ENCODE peak calls at places on chromosomes 12 and 14, in four cellular contexts. One of them, this sample, is unnamed. For H3K27me3, the result is how much of the 10 kb centered on the place peaks cover.

GRCh38 chr12:109759076-109759420 is 45.4 kb downstream of the FAM222A start:
- DNase-seq in naive thymus-derived CD4-positive, alpha-beta T cell: no peak
- DNase-seq in neural progenitor cell: no peak
- DNase-seq in dorsolateral prefrontal cortex: no peak
- DNase-seq in this sample: no peak

GRCh38 chr14:22391908-22392307 is 197.1 kb downstream of the DAD1 start:
- DNase-seq in dorsolateral prefrontal cortex: peak
- DNase-seq in naive thymus-derived CD4-positive, alpha-beta T cell: no peak
- DNase-seq in neural progenitor cell: peak
- DNase-seq in this sample: peak

GRCh38 chr14:75985618-75986438 is at the start of gene IFT43:
- DNase-seq in dorsolateral prefrontal cortex: peak
- DNase-seq in neural progenitor cell: peak
- DNase-seq in naive thymus-derived CD4-positive, alpha-beta T cell: peak
- DNase-seq in this sample: peak

GRCh38 chr14:96056509-96057422 is 17.6 kb downstream of the C14orf132 start:
- DNase-seq in neural progenitor cell: peak
- DNase-seq in naive thymus-derived CD4-positive, alpha-beta T cell: no peak
- DNase-seq in dorsolateral prefrontal cortex: no peak
- DNase-seq in this sample: no peak

GRCh38 chr14:36915089-36915488 is 253.4 kb downstream of the PAX9 start:
- DNase-seq in naive thymus-derived CD4-positive, alpha-beta T cell: no peak
- DNase-seq in neural progenitor cell: no peak
- DNase-seq in dorsolateral prefrontal cortex: no peak
- DNase-seq in this sample: no peak

GRCh38 chr14:92892589-92892988 is 30.4 kb upstream of the CHGA start:
- DNase-seq in neural progenitor cell: no peak
- DNase-seq in dorsolateral prefrontal cortex: no peak
- DNase-seq in naive thymus-derived CD4-positive, alpha-beta T cell: no peak
- DNase-seq in this sample: no peak

GRCh38 chr14:92926931-92927330 is 4.0 kb downstream of the CHGA start:
- DNase-seq in naive thymus-derived CD4-positive, alpha-beta T cell: no peak
- DNase-seq in dorsolateral prefrontal cortex: no peak
- DNase-seq in neural progenitor cell: no peak
- DNase-seq in this sample: no peak

GRCh38 chr12:123150273-123150803 is 552 bp downstream of the PITPNM2 start:
- DNase-seq in neural progenitor cell: peak
- DNase-seq in naive thymus-derived CD4-positive, alpha-beta T cell: no peak
- DNase-seq in dorsolateral prefrontal cortex: no peak
- DNase-seq in this sample: no peak

GRCh38 chr12:57603758-57604453 is 718 bp upstream of the DTX3 start:
- DNase-seq in dorsolateral prefrontal cortex: peak
- DNase-seq in neural progenitor cell: no peak
- DNase-seq in naive thymus-derived CD4-positive, alpha-beta T cell: no peak
- DNase-seq in this sample: no peak

GRCh38 chr14:98189077-98189476 is 1082.9 kb downstream of the BCL11B start:
- DNase-seq in neural progenitor cell: no peak
- DNase-seq in dorsolateral prefrontal cortex: no peak
- DNase-seq in naive thymus-derived CD4-positive, alpha-beta T cell: no peak
- DNase-seq in this sample: no peak

GRCh38 chr14:32606297-32606696 is 277.2 kb downstream of the AKAP6 start:
- DNase-seq in naive thymus-derived CD4-positive, alpha-beta T cell: no peak
- DNase-seq in neural progenitor cell: no peak
- DNase-seq in dorsolateral prefrontal cortex: no peak
- DNase-seq in this sample: no peak

GRCh38 chr14:71380271-71380670 is 473.0 kb downstream of the PCNX1 start:
- DNase-seq in neural progenitor cell: no peak
- DNase-seq in naive thymus-derived CD4-positive, alpha-beta T cell: no peak
- DNase-seq in dorsolateral prefrontal cortex: no peak
- DNase-seq in this sample: no peak

GRCh38 chr12:46187023-46187422 is 81.8 kb downstream of the SLC38A1 start:
- DNase-seq in neural progenitor cell: no peak
- DNase-seq in dorsolateral prefrontal cortex: peak
- DNase-seq in naive thymus-derived CD4-positive, alpha-beta T cell: no peak
- DNase-seq in this sample: no peak

GRCh38 chr12:22683131-22683530 is 58.2 kb downstream of the ETNK1 start:
- DNase-seq in neural progenitor cell: no peak
- DNase-seq in dorsolateral prefrontal cortex: no peak
- DNase-seq in naive thymus-derived CD4-positive, alpha-beta T cell: no peak
- DNase-seq in this sample: no peak

GRCh38 chr12:62654558-62655241 is 188.1 kb downstream of the MON2 start:
- DNase-seq in dorsolateral prefrontal cortex: no peak
- DNase-seq in neural progenitor cell: no peak
- DNase-seq in naive thymus-derived CD4-positive, alpha-beta T cell: no peak
- DNase-seq in this sample: no peak

GRCh38 chr14:79502751-79503148 is 708.6 kb downstream of the DIO2 start:
- DNase-seq in dorsolateral prefrontal cortex: no peak
- DNase-seq in neural progenitor cell: no peak
- DNase-seq in naive thymus-derived CD4-positive, alpha-beta T cell: no peak
- DNase-seq in this sample: no peak

GRCh38 chr12:132861558-132861957 is 25.8 kb downstream of the CHFR start:
- DNase-seq in neural progenitor cell: no peak
- DNase-seq in naive thymus-derived CD4-positive, alpha-beta T cell: no peak
- DNase-seq in dorsolateral prefrontal cortex: no peak
- DNase-seq in this sample: no peak

DNA sequence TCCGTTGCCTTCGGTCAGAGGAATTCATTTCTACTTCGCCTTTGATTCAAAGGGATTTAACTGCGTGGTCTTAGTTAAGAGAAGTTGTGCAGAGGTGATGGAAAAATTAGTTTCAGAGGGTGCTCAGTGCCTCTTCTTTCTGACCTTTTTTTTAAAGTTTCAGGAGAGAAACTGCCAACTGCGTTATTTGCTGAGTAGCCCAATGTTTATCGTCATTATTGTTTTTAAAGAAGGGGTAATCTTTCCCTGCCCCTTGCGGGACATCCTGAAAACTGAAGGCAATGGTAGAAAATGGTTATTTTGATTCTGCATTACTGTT is 11.0 kb downstream of the OTX2 start:
- DNase-seq in dorsolateral prefrontal cortex: no peak
- DNase-seq in neural progenitor cell: no peak
- DNase-seq in naive thymus-derived CD4-positive, alpha-beta T cell: no peak
- DNase-seq in this sample: no peak
- H3K4me3 ChIP-seq in dorsolateral prefrontal cortex: no peak
- H3K4me3 ChIP-seq in neural progenitor cell: peak
- H3K4me3 ChIP-seq in naive thymus-derived CD4-positive, alpha-beta T cell: no peak
- H3K4me3 ChIP-seq in this sample: no peak

DNA sequence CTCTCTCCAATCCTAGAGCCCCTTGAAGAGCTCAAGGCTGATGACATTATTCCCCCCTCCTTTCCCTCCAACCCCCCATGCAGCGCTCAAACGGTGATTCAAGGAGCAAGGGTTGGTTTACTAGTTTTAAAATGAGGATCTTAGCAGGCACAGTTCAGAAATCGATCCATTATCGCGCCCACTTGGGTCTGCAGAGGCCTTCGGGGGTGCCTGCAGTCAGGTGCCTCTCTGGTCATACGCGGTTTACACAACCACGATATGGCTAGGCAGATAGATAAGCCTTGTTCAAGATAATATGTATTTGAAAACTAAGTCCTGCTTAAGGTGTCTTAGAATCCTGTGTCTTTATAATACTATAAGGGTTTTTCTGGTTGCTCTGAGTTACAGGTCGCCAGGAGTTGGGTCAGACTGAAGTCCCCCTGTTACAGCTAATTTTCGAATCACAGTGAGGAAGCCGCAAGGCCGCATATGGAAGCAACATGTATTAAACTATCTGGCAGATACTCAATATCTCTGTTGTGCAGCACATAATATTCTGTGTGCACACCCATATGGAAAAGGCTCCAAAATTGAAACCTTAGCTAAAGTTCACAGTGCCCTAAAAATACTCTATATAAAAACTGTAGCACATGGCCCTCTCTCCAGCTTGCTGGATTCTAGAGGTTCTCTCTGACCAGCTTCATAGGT is 10.0 kb downstream of the BHLHE41 start:
- DNase-seq in neural progenitor cell: no peak
- DNase-seq in dorsolateral prefrontal cortex: no peak
- DNase-seq in naive thymus-derived CD4-positive, alpha-beta T cell: no peak
- DNase-seq in this sample: no peak
- H3K27me3 ChIP-seq in neural progenitor cell: half or more
- H3K27me3 ChIP-seq in dorsolateral prefrontal cortex: under half
- H3K27me3 ChIP-seq in naive thymus-derived CD4-positive, alpha-beta T cell: under half
- H3K27me3 ChIP-seq in this sample: under half

DNA sequence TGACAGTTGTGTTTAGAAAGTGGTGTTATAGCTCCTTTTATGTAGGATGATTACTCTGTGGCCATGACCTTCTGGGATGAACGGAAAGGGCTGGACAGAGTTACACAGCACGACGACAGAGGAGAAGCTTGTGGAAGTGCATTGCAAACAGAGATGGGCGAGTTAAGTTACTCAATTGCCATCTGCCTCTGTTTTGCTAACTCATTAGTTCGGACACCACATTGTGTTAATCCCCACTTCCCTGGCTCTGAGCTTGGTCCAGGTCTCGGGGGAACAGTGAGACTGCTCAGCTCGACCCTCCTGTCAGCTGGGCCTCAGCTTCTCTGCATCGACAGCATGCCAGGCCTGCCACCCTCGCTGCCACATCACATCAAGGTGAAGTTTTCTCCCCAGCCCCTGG is 408.0 kb downstream of the ZFP36L1 start:
- DNase-seq in dorsolateral prefrontal cortex: no peak
- DNase-seq in naive thymus-derived CD4-positive, alpha-beta T cell: no peak
- DNase-seq in neural progenitor cell: no peak
- DNase-seq in this sample: no peak
- H3K27ac ChIP-seq in dorsolateral prefrontal cortex: peak
- H3K27ac ChIP-seq in naive thymus-derived CD4-positive, alpha-beta T cell: no peak
- H3K27ac ChIP-seq in neural progenitor cell: no peak
- H3K27ac ChIP-seq in this sample: no peak

GRCh38 chr14:35531960-35532747 is 1.8 kb upstream of the INSM2 start:
- DNase-seq in naive thymus-derived CD4-positive, alpha-beta T cell: no peak
- DNase-seq in dorsolateral prefrontal cortex: no peak
- DNase-seq in neural progenitor cell: no peak
- DNase-seq in this sample: no peak

GRCh38 chr14:35534130-35534883 is at the start of gene INSM2:
- DNase-seq in naive thymus-derived CD4-positive, alpha-beta T cell: peak
- DNase-seq in neural progenitor cell: peak
- DNase-seq in dorsolateral prefrontal cortex: no peak
- DNase-seq in this sample: no peak

GRCh38 chr14:35532783-35533356 is 1.1 kb upstream of the INSM2 start:
- DNase-seq in naive thymus-derived CD4-positive, alpha-beta T cell: no peak
- DNase-seq in neural progenitor cell: no peak
- DNase-seq in dorsolateral prefrontal cortex: no peak
- DNase-seq in this sample: no peak

GRCh38 chr14:35534884-35535793 is 1.2 kb downstream of the INSM2 start:
- DNase-seq in naive thymus-derived CD4-positive, alpha-beta T cell: peak
- DNase-seq in dorsolateral prefrontal cortex: peak
- DNase-seq in neural progenitor cell: peak
- DNase-seq in this sample: peak

DNA sequence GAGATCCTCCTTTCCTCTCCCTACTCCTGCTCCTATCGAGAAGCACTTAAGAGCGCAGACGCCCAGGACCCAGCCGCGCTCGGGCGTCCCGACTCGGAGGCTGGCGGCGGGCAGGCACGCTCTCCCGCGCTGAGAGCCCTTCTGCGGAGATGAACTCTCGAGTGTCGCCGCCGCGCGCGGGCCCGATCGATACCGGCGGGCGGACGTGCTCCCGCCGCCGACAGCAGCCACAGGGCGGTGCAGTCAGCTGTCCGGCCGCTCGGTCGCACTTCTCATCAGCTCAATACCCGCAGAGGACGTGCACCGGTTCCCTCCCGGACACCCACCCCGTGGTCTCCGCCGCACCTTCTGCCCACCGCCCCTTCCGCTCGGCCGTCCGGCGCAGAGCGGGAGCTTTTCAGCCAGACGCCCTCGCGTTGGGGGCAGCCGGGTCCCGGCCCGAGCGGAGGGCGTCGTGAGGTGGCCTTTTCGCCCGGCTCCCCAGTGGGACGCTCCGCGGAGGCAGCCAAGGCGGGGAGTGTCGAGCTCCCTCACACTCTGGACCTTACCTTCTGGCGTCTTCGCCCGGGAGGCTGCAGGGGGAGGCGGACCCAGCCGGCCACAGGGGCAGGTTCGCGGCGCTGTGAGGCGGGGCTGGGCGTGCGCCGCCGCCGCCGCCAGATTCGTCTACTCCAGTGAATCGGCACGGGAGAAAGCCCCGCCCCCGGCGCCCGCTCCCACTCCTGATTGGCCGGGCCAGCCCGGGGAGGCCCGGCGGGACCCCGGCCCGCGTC is 421 bp upstream of the INSM2 start:
- DNase-seq in dorsolateral prefrontal cortex: peak
- DNase-seq in naive thymus-derived CD4-positive, alpha-beta T cell: peak
- DNase-seq in neural progenitor cell: peak
- DNase-seq in this sample: peak
- H3K4me3 ChIP-seq in dorsolateral prefrontal cortex: peak
- H3K4me3 ChIP-seq in naive thymus-derived CD4-positive, alpha-beta T cell: peak
- H3K4me3 ChIP-seq in neural progenitor cell: peak
- H3K4me3 ChIP-seq in this sample: peak

This sample was measured in CD8-positive, alpha-beta T cell.